ENCODE peak calls at places on chromosomes 4 and X, in ten cellular contexts. D is activated naive CD4-positive, alpha-beta T cell treated with anti-CD3 and anti-CD28 coated beads, Interleukin-2, amount 50 U/mL, for 16 hours; M is NCI-H2171 treated with DMSO at 0.1 percent for 48 hours; K is nephron progenitor cell; X is NCI-H1436; O is neural crest cell; A is fibroblast of mammary gland; L is iPS-NIHi11; G is CD4-positive, alpha-beta T cell; S is NCI-H1105. H is an unnamed sample.

GRCh38 chrX:11239230-11239629 is 54.0 kb upstream of the AMELX start:
- DNase-seq in L (no peak), O (no peak), S (no peak), D (no peak), A (peak; percentile 75), M (no peak), X (no peak), K (no peak), G (no peak), H (no peak)

GRCh38 chr4:145125396-145125795 is 27.3 kb downstream of the ABCE1 start:
- DNase-seq in X (no peak), A (no peak), M (no peak), G (no peak), D (no peak), K (no peak), S (no peak), O (no peak), L (no peak), H (no peak)

GRCh38 chrX:15686818-15687685 is 22.4 kb upstream of the CLTRN start:
- DNase-seq in L (peak; percentile 45), O (peak; percentile 55), K (peak; percentile 64), D (peak; percentile 36), X (peak; percentile 46), G (peak; percentile 29), S (peak; percentile 2), A (peak; percentile 68), M (peak; percentile 46), H (peak; percentile 41)

GRCh38 chrX:36908801-36909403 is 99.3 kb upstream of the FAM47C start:
- DNase-seq in M (peak; percentile 21), G (no peak), S (no peak), O (no peak), D (no peak), L (peak; percentile 15), X (no peak), A (peak; percentile 42), K (no peak), H (no peak)

GRCh38 chrX:119067023-119067739 is 5.6 kb upstream of the CT47C1 start:
- DNase-seq in L (peak; percentile 55), K (peak; percentile 58), M (peak; percentile 0), A (peak; percentile 66), X (peak; percentile 59), D (peak; percentile 49), S (peak; percentile 0), O (peak; percentile 38), G (peak; percentile 20), H (peak; percentile 50)

GRCh38 chr4:187480146-187481145 is 515.1 kb upstream of the ZFP42 start:
- DNase-seq in M (no peak), S (no peak), X (no peak), O (no peak), L (no peak), A (no peak), D (no peak), K (no peak), G (no peak), H (no peak)

GRCh38 chr4:173151496-173151895 is 17.1 kb upstream of the GALNT7 start:
- DNase-seq in O (no peak), L (no peak), A (no peak), D (no peak), K (no peak), X (no peak), M (no peak), S (no peak), G (no peak), H (no peak)

GRCh38 chr4:88605744-88606143 is 13.5 kb downstream of the HERC3 start:
- DNase-seq in L (no peak), D (no peak), O (no peak), S (no peak), K (no peak), M (no peak), X (no peak), G (no peak), A (no peak), H (no peak)

GRCh38 chrX:153901753-153902140 is 2.7 kb upstream of the AVPR2 start:
- DNase-seq in G (no peak), M (no peak), S (no peak), D (no peak), O (no peak), X (no peak), L (no peak), A (no peak), K (no peak), H (no peak)

GRCh38 chr4:11503166-11503565 is 74.5 kb upstream of the HS3ST1 start:
- DNase-seq in O (peak; percentile 1), S (no peak), X (no peak), G (no peak), L (no peak), D (no peak), A (no peak), M (peak; percentile 49), K (no peak), H (no peak)

GRCh38 chr4:30258949-30259348 is 461.2 kb upstream of the PCDH7 start:
- DNase-seq in G (no peak), L (no peak), S (no peak), D (no peak), M (no peak), K (no peak), O (no peak), X (no peak), A (no peak), H (no peak)

GRCh38 chr4:84681488-84682274 is 98.8 kb downstream of the CDS1 start:
- DNase-seq in L (no peak), K (no peak), G (no peak), D (no peak), M (no peak), A (peak; percentile 67), X (no peak), O (no peak), S (no peak), H (no peak)

GRCh38 chr4:13208558-13209193 is 275.5 kb downstream of the RAB28 start:
- DNase-seq in G (no peak), A (no peak), O (no peak), M (no peak), S (no peak), L (no peak), D (no peak), K (no peak), X (no peak), H (no peak)

GRCh38 chr4:20520901-20521300 is 179.4 kb upstream of the PACRGL start:
- DNase-seq in L (peak; percentile 8), K (no peak), X (no peak), G (no peak), M (no peak), A (peak; percentile 47), D (no peak), S (no peak), O (no peak), H (no peak)

GRCh38 chrX:51759055-51759454 is 15.8 kb downstream of the GSPT2 start:
- DNase-seq in K (no peak), L (peak; percentile 18), M (no peak), S (peak; percentile 24), O (no peak), X (peak; percentile 16), G (no peak), A (no peak), D (no peak), H (no peak)

GRCh38 chr4:170400346-170400745 is 310.6 kb upstream of the AADAT start:
- DNase-seq in A (peak; percentile 33), S (no peak), O (no peak), L (peak; percentile 11), M (no peak), G (no peak), K (no peak), X (no peak), D (no peak), H (no peak)

GRCh38 chrX:95218964-95219363 is 1465.7 kb upstream of the DIAPH2 start:
- DNase-seq in D (no peak), M (no peak), L (peak; percentile 4), O (no peak), G (no peak), K (no peak), A (no peak), S (no peak), X (no peak), H (no peak)

GRCh38 chr4:112327950-112328349 is 30.8 kb downstream of the ALPK1 start:
- DNase-seq in S (peak; percentile 18), M (peak; percentile 75), D (peak; percentile 11), A (peak; percentile 69), G (no peak), X (peak; percentile 67), L (peak; percentile 32), O (no peak), K (no peak), H (no peak)

GRCh38 chr4:75432683-75433082 is 81.5 kb downstream of the RCHY1 start:
- DNase-seq in D (no peak), O (no peak), M (no peak), K (no peak), L (peak; percentile 53), A (peak; percentile 28), X (no peak), G (no peak), S (no peak), H (peak; percentile 12)

GRCh38 chr4:98030059-98030458 is 113.2 kb downstream of the STPG2 start:
- DNase-seq in L (no peak), K (no peak), A (no peak), O (no peak), M (no peak), D (no peak), G (no peak), X (no peak), S (no peak), H (no peak)

GRCh38 chr4:38106301-38106700 is 146.1 kb downstream of the PTTG2 start:
- DNase-seq in L (no peak), K (no peak), M (no peak), A (no peak), X (no peak), O (no peak), S (no peak), D (no peak), G (no peak), H (no peak)

GRCh38 chrX:12237131-12237530 is 98.9 kb downstream of the FRMPD4 start:
- DNase-seq in D (no peak), L (no peak), X (no peak), G (no peak), K (no peak), M (no peak), O (no peak), A (no peak), S (no peak), H (no peak)

GRCh38 chrX:45267007-45267406 is 66.3 kb upstream of the DIPK2B start:
- DNase-seq in X (no peak), D (no peak), G (no peak), S (no peak), A (no peak), M (no peak), L (no peak), O (no peak), K (no peak), H (no peak)

GRCh38 chrX:86047174-86047991 is at the start of gene CHM:
- DNase-seq in G (peak; percentile 30), D (peak; percentile 48), K (peak; percentile 60), M (no peak), A (peak; percentile 86), L (peak; percentile 66), S (no peak), O (peak; percentile 62), X (no peak), H (peak; percentile 47)

GRCh38 chr4:64539234-64539849 is 130.1 kb upstream of the TECRL start:
- DNase-seq in L (peak; percentile 67), S (peak; percentile 36), O (peak; percentile 50), A (peak; percentile 61), M (peak; percentile 72), D (no peak), K (peak; percentile 61), G (no peak), X (peak; percentile 26), H (peak; percentile 64)

GRCh38 chrX:134737061-134737460 is 78.8 kb upstream of the PLAC1 start:
- DNase-seq in A (peak; percentile 49), M (no peak), L (no peak), X (no peak), S (no peak), D (no peak), K (no peak), O (no peak), G (no peak), H (no peak)

GRCh38 chr4:139171878-139172691 is 4.9 kb downstream of the ELF2 start:
- DNase-seq in A (peak; percentile 69), G (no peak), X (no peak), M (peak; percentile 62), O (no peak), L (no peak), D (no peak), K (no peak), S (no peak), H (no peak)